ENCODE peak calls at places on chromosomes 3 and 15, in six cellular contexts. D is lung microvascular endothelial cell; C is stimulated activated CD8-positive, alpha-beta memory T cell treated with anti-CD3 and anti-CD28 coated beads, Interleukin-12 subunit alpha, Interleukin-12 subunit beta, amount 100 ng/mL, for 4 hours; A is endothelial cell of umbilical vein; K is hepatic stellate cell; I is iris pigment epithelial cell. M is an unnamed sample.

GRCh38 chr3:197027896-197028710 is 1.5 kb downstream of the MELTF start:
- DNase-seq in A (no peak), K (peak; percentile 12), C (no peak), I (no peak), D (no peak), M (no peak)

GRCh38 chr3:13890377-13891016 is 10.6 kb upstream of the WNT7A start:
- DNase-seq in C (no peak), D (no peak), I (no peak), A (no peak), K (no peak), M (no peak)

GRCh38 chr3:126664591-126665214 is 9.8 kb upstream of the TXNRD3 start:
- DNase-seq in D (no peak), K (no peak), C (no peak), A (no peak), I (peak; percentile 10), M (no peak)

GRCh38 chr3:125651246-125651645 is 55.9 kb upstream of the OSBPL11 start:
- DNase-seq in I (peak; percentile 50), D (no peak), A (no peak), K (no peak), C (no peak), M (no peak)

GRCh38 chr3:114745322-114746240 is 401.5 kb downstream of the ZBTB20 start:
- DNase-seq in I (peak; percentile 56), K (no peak), D (peak; percentile 29), A (no peak), C (no peak), M (no peak)

GRCh38 chr3:171640520-171641412 is 169.5 kb downstream of the PLD1 start:
- DNase-seq in K (peak; percentile 34), D (peak; percentile 15), C (no peak), I (peak; percentile 66), A (peak; percentile 26), M (no peak)

GRCh38 chr15:44381223-44381622 is 46.2 kb upstream of the CTDSPL2 start:
- DNase-seq in C (no peak), K (no peak), I (peak; percentile 27), D (no peak), A (no peak), M (no peak)

GRCh38 chr15:83698294-83698693 is 44.4 kb downstream of the ADAMTSL3 start:
- DNase-seq in D (peak; percentile 7), I (peak; percentile 67), C (no peak), A (no peak), K (peak; percentile 13), M (no peak)

GRCh38 chr3:18645603-18646002 is 220.5 kb upstream of the SATB1 start:
- DNase-seq in D (no peak), C (no peak), I (no peak), K (no peak), A (no peak), M (no peak)

GRCh38 chr15:40582726-40583246 is 11.3 kb upstream of the KNL1 start:
- DNase-seq in I (peak; percentile 51), C (no peak), K (peak; percentile 40), D (peak; percentile 45), A (peak; percentile 10), M (no peak)

GRCh38 chr15:55164284-55164683 is 32.5 kb downstream of the RSL24D1 start:
- DNase-seq in K (no peak), C (no peak), I (no peak), A (no peak), D (no peak), M (no peak)

GRCh38 chr3:39376929-39377634 is 6.1 kb upstream of the SLC25A38 start:
- DNase-seq in C (no peak), D (peak; percentile 61), K (no peak), A (peak; percentile 68), I (no peak), M (no peak)

GRCh38 chr15:36614016-36614415 is 34.6 kb downstream of the CDIN1 start:
- DNase-seq in A (no peak), K (no peak), I (no peak), D (no peak), C (no peak), M (no peak)

GRCh38 chr3:141877911-141878310 is 1.5 kb downstream of the ATP1B3 start:
- DNase-seq in C (no peak), K (peak; percentile 33), D (peak; percentile 26), A (peak; percentile 54), I (peak; percentile 52), M (no peak)

GRCh38 chr3:150462108-150462507 is 54.0 kb downstream of the TSC22D2 start:
- DNase-seq in C (no peak), I (no peak), A (no peak), D (no peak), K (no peak), M (no peak)

GRCh38 chr3:127988770-127989518 is 63.3 kb upstream of the SEC61A1 start:
- DNase-seq in K (no peak), A (no peak), I (no peak), D (no peak), C (no peak), M (no peak)

GRCh38 chr3:13853978-13854296 is 25.9 kb downstream of the WNT7A start:
- DNase-seq in D (no peak), K (no peak), I (no peak), A (no peak), C (no peak), M (no peak)